ENCODE peak calls at places on chromosome 7, in five cellular contexts. P, M, H, U and C are unnamed samples.

GRCh38 chr7:147700702-147701101 is 889.9 kb upstream of the C7orf33 start:
- DNase-seq in P (no peak), U (no peak), M (no peak), H (no peak), C (no peak)

GRCh38 chr7:44321796-44322195 is 3.6 kb downstream of the CAMK2B start:
- DNase-seq in U (no peak), H (no peak), P (no peak), M (no peak), C (no peak)

GRCh38 chr7:45359781-45360180 is 202.2 kb downstream of the RAMP3 start:
- DNase-seq in M (no peak), U (no peak), H (no peak), P (no peak), C (no peak)

GRCh38 chr7:19294629-19295028 is 149.4 kb upstream of the FERD3L start:
- DNase-seq in U (no peak), H (no peak), P (no peak), M (no peak), C (no peak)

GRCh38 chr7:98878365-98879197 is at the start of gene TRRAP:
- DNase-seq in P (peak), H (peak), M (peak), U (peak), C (peak)

GRCh38 chr7:151461942-151462230 is 21.9 kb upstream of the CRYGN start:
- DNase-seq in M (no peak), P (no peak), H (no peak), U (no peak), C (no peak)

GRCh38 chr7:83276250-83276649 is 113.6 kb upstream of the PCLO start:
- DNase-seq in M (no peak), U (no peak), H (peak), P (no peak), C (no peak)

GRCh38 chr7:120273476-120273975 is 551 bp downstream of the KCND2 start:
- DNase-seq in U (no peak), H (peak), P (peak), M (peak), C (no peak)

GRCh38 chr7:105269397-105269796 is 119.3 kb downstream of the SRPK2 start:
- DNase-seq in U (no peak), P (no peak), H (no peak), M (no peak), C (no peak)

GRCh38 chr7:128887169-128888038 is 23.1 kb downstream of the KCP start:
- DNase-seq in U (no peak), H (no peak), P (peak), M (no peak), C (no peak)

GRCh38 chr7:125149151-125149550 is 219.5 kb upstream of the POT1 start:
- DNase-seq in U (no peak), H (no peak), M (no peak), P (no peak), C (no peak)

GRCh38 chr7:100467638-100468373 is 3.7 kb upstream of the SPACDR start:
- DNase-seq in H (no peak), P (no peak), M (peak), U (peak), C (no peak)

GRCh38 chr7:131556055-131556911 is at the start of gene PODXL:
- DNase-seq in P (peak), U (peak), M (peak), H (peak), C (peak)

GRCh38 chr7:102318482-102318971 is 31.9 kb downstream of the SH2B2 start:
- DNase-seq in U (peak), M (no peak), H (no peak), P (peak), C (no peak)

GRCh38 chr7:74289018-74289659 is at the start of gene CLIP2:
- DNase-seq in H (peak), M (peak), U (peak), P (peak), C (peak)

GRCh38 chr7:25805027-25805687 is 346.8 kb upstream of the NFE2L3 start:
- DNase-seq in H (no peak), M (no peak), P (peak), U (no peak), C (no peak)

GRCh38 chr7:69651101-69651590 is 52.9 kb downstream of the AUTS2 start:
- DNase-seq in U (no peak), P (no peak), H (no peak), M (no peak), C (no peak)

GRCh38 chr7:96189129-96189815 is 132.6 kb downstream of the SLC25A13 start:
- DNase-seq in P (no peak), H (no peak), U (no peak), M (no peak), C (no peak)

GRCh38 chr7:92797693-92798092 is 38.7 kb downstream of the CDK6 start:
- DNase-seq in U (no peak), H (no peak), M (no peak), P (no peak), C (no peak)

GRCh38 chr7:6530626-6531491 is 20.4 kb downstream of the GRID2IP start:
- DNase-seq in P (no peak), M (no peak), U (peak), H (peak), C (peak)

GRCh38 chr7:133572087-133572486 is 319.2 kb downstream of the EXOC4 start:
- DNase-seq in H (no peak), P (no peak), M (no peak), U (no peak), C (no peak)

GRCh38 chr7:92586403-92586802 is 3.8 kb downstream of the FAM133B start:
- DNase-seq in M (no peak), U (no peak), H (no peak), P (no peak), C (no peak)

GRCh38 chr7:23261843-23262452 is 15.4 kb downstream of the GPNMB start:
- DNase-seq in H (peak), P (peak), M (peak), U (peak), C (no peak)

GRCh38 chr7:105945848-105946247 is 17.2 kb upstream of the CDHR3 start:
- DNase-seq in U (no peak), M (no peak), H (no peak), P (no peak), C (no peak)

GRCh38 chr7:158282461-158283001 is 305.1 kb downstream of the PTPRN2 start:
- DNase-seq in U (no peak), P (no peak), H (no peak), M (peak), C (no peak)

GRCh38 chr7:103689262-103689661 is 243.3 kb upstream of the SLC26A5 start:
- DNase-seq in M (no peak), P (no peak), H (no peak), U (no peak), C (no peak)

GRCh38 chr7:92717601-92717981 is 118.8 kb downstream of the CDK6 start:
- DNase-seq in H (no peak), P (no peak), M (no peak), U (no peak), C (no peak)

GRCh38 chr7:17109017-17109416 is 189.4 kb upstream of the AHR start:
- DNase-seq in H (no peak), M (no peak), P (no peak), U (no peak), C (no peak)

GRCh38 chr7:30596043-30596641 is 1.5 kb downstream of the GARS1 start:
- DNase-seq in H (peak), P (peak), U (peak), M (no peak), C (no peak)

GRCh38 chr7:137998250-137998649 is 3.6 kb downstream of the CREB3L2 start:
- DNase-seq in U (no peak), H (no peak), P (no peak), M (no peak), C (no peak)

GRCh38 chr7:102890292-102890970 is 22.4 kb upstream of the LRRC17 start:
- DNase-seq in H (no peak), U (no peak), M (peak), P (no peak), C (no peak)

GRCh38 chr7:67377939-67378862 is 381.6 kb downstream of the TYW1 start:
- DNase-seq in M (peak), H (peak), U (peak), P (peak), C (peak)

GRCh38 chr7:158300427-158300826 is 287.2 kb downstream of the PTPRN2 start:
- DNase-seq in H (no peak), M (no peak), U (no peak), P (no peak), C (no peak)

DNA sequence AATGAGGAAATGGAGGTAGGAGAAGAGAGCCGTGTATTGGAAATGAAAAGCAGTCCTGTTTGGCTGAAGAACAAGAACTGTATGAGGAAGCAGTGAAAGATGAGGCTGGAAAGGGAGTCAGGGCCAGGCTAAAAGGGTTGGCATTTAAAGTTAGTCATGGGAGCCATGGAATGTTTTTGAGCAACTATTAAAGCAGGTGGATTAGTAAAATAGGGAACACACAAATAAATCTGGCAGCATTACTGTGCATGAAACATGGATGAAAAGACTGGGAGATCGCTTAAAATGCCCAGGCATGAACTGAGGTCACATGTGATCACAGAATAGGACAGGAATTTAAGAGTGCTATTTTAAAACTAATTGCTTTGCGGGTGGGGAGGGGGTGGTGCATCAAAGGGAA is 1.4 kb upstream of the IFRD1 start:
- DNase-seq in U (no peak), M (no peak), H (no peak), P (no peak), C (no peak)
- TF ChIP-seq CTCF in U (no peak), M (no peak), H (no peak), P (no peak), C (no peak)

GRCh38 chr7:47771301-47771989 is 176.8 kb downstream of the PKD1L1 start:
- DNase-seq in P (no peak), U (no peak), M (no peak), H (no peak), C (no peak)
- TF ChIP-seq CTCF in P (no peak), U (no peak), M (no peak), H (no peak), C (no peak)

DNA sequence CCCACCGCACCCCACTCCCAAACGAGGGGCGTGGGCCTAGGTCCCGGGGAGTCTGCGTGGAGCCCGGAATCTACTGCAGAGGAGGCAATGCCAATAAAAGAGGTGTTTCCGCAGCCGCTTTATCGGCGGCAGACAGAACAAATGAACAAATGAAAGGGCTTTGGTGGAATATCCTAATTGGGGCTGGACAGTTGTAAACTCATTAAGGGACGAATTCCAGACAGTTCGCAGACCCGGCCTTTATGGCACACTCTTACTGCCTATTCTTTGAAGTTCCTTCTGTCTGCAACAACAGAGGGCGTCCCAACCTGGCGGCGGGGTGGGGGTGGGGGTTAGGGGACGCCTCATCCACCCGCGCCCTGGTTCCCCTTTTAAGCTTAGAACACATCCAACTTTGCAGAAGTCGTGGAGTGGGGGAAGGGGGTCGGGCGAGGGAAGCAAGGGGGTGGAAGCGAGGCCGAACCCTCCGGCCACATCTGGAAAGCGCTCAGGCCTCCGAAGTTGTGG is 4.1 kb downstream of the HOXA9 start:
- DNase-seq in P (no peak), U (peak), M (peak), H (no peak), C (no peak)
- TF ChIP-seq CTCF in P (no peak), U (no peak), M (no peak), H (no peak), C (peak)

GRCh38 chr7:121329460-121330052 is 756 bp downstream of the WNT16 start:
- DNase-seq in H (peak), M (peak), U (no peak), P (no peak), C (peak)
- TF ChIP-seq CTCF in H (peak), M (no peak), U (no peak), P (no peak), C (no peak)

GRCh38 chr7:51070163-51070562 is 246.4 kb downstream of the COBL start:
- DNase-seq in M (no peak), U (no peak), H (no peak), P (no peak), C (no peak)

GRCh38 chr7:51067757-51068156 is 248.9 kb downstream of the COBL start:
- DNase-seq in U (peak), H (peak), P (peak), M (peak), C (no peak)

GRCh38 chr7:51069411-51070083 is 247.1 kb downstream of the COBL start:
- DNase-seq in U (no peak), P (no peak), H (no peak), M (no peak), C (no peak)

GRCh38 chr7:51066405-51066882 is 250.2 kb downstream of the COBL start:
- DNase-seq in H (no peak), U (no peak), P (no peak), M (no peak), C (no peak)

GRCh38 chr7:51068401-51068800 is 248.2 kb downstream of the COBL start:
- DNase-seq in M (no peak), H (no peak), U (no peak), P (no peak), C (no peak)
- TF ChIP-seq CTCF in M (no peak), H (no peak), U (no peak), P (no peak), C (no peak)

GRCh38 chr7:141071260-141071854 is 2.5 kb upstream of the TMEM178B start:
- DNase-seq in P (peak), H (peak), U (peak), M (peak), C (no peak)
- TF ChIP-seq CTCF in P (peak), H (peak), U (peak), M (peak), C (no peak)

DNA sequence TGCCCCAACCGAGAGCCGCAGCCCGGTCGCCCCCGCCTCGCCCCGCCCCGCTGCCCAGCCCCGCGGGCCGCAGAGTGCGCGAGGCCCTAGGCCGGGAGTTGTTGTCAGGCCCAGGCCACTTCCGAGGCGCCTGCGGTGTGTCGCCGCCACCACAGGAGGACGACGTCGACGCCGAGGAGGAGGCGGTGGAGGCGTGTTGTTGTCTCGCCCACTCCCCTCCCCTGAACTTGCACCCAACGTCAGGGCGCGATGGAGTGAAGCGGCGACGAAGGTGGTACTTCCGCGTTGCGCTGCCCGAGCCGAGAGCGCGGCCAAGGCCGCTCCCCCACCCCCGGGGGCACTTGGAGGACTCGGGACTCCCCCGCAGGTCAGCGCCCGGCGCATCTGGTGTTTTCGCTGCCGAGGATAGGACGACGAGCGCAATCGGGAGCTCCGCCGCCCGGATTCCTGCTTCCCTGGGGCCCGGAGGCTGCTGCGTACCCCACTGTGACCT is at the start of gene CDK13:
- DNase-seq in M (peak), H (peak), P (peak), U (no peak), C (peak)
- TF ChIP-seq CTCF in M (no peak), H (no peak), P (no peak), U (no peak), C (no peak)

GRCh38 chr7:64621656-64622055 is 44.3 kb upstream of the ZNF107 start:
- DNase-seq in M (no peak), P (no peak), U (no peak), H (peak), C (no peak)

GRCh38 chr7:64619705-64620104 is 46.2 kb upstream of the ZNF107 start:
- DNase-seq in H (no peak), U (no peak), P (no peak), M (no peak), C (no peak)

GRCh38 chr7:64614812-64615211 is 51.1 kb upstream of the ZNF107 start:
- DNase-seq in H (no peak), U (no peak), P (no peak), M (no peak), C (no peak)

GRCh38 chr7:64613653-64614052 is 50.8 kb upstream of the ZNF680 start:
- DNase-seq in P (no peak), M (no peak), H (no peak), U (no peak), C (no peak)

GRCh38 chr7:64618785-64619456 is 47.0 kb upstream of the ZNF107 start:
- DNase-seq in U (peak), P (peak), H (peak), M (no peak), C (no peak)
- TF ChIP-seq CTCF in U (peak), P (peak), H (peak), M (peak), C (no peak)

GRCh38 chr7:94012748-94013147 is 8.6 kb upstream of the BET1 start:
- DNase-seq in P (no peak), U (no peak), H (peak), M (no peak), C (no peak)
- TF ChIP-seq CTCF in P (no peak), U (peak), H (peak), M (no peak), C (no peak)